ENCODE peak calls at places on chromosomes 3 and 15, in seven cellular contexts. P is sigmoid colon, U is K562, E is upper lobe of left lung, K is HCT116, H is stomach, R is suprapubic skin. T is an unnamed sample.

GRCh38 chr3:108175352-108175751 is 46.9 kb downstream of the IFT57 start:
- DNase-seq in P (no peak), H (no peak), K (no peak), R (no peak), U (no peak), E (no peak), T (no peak)

GRCh38 chr3:14548321-14548729 is 8.2 kb upstream of the GRIP2 start:
- DNase-seq in K (peak), U (peak), E (peak), H (peak), P (peak), R (no peak), T (no peak)

GRCh38 chr3:129505341-129505740 is 23.1 kb upstream of the RHO start:
- DNase-seq in P (no peak), U (no peak), E (no peak), H (no peak), K (no peak), R (no peak), T (no peak)

GRCh38 chr3:196981657-196982056 is 13.0 kb upstream of the PIGZ start:
- DNase-seq in H (no peak), R (peak), P (no peak), U (no peak), K (no peak), E (no peak), T (no peak)

GRCh38 chr15:66581972-66582537 is 16.3 kb upstream of the LCTL start:
- DNase-seq in H (no peak), P (no peak), E (no peak), U (peak), R (no peak), K (no peak), T (no peak)

GRCh38 chr3:194206375-194206774 is 70.4 kb downstream of the HES1 start:
- DNase-seq in E (peak), U (no peak), R (peak), K (no peak), H (no peak), P (peak), T (peak)

GRCh38 chr3:27431116-27431515 is 53.1 kb downstream of the SLC4A7 start:
- DNase-seq in U (no peak), E (peak), R (no peak), H (peak), P (peak), K (peak), T (no peak)

GRCh38 chr3:162376761-162377160 is 880.2 kb downstream of the OTOL1 start:
- DNase-seq in P (no peak), R (no peak), E (no peak), H (no peak), U (no peak), K (no peak), T (no peak)

GRCh38 chr15:96703087-96703486 is 372.6 kb downstream of the NR2F2 start:
- DNase-seq in H (no peak), K (no peak), E (no peak), U (no peak), R (no peak), P (no peak), T (no peak)

GRCh38 chr3:44993471-44994205 is 17.6 kb downstream of the EXOSC7 start:
- DNase-seq in K (no peak), R (no peak), P (peak), H (no peak), U (no peak), E (no peak), T (no peak)

GRCh38 chr3:89314454-89314853 is 207.0 kb downstream of the EPHA3 start:
- DNase-seq in K (no peak), P (no peak), U (no peak), E (no peak), R (no peak), H (no peak), T (no peak)

GRCh38 chr3:161413127-161413854 is 42.0 kb upstream of the SPTSSB start:
- DNase-seq in U (no peak), R (peak), E (no peak), K (no peak), P (no peak), H (peak), T (peak)

GRCh38 chr3:36804295-36805055 is 40.1 kb upstream of the DCLK3 start:
- DNase-seq in U (no peak), P (no peak), K (no peak), E (no peak), H (no peak), R (no peak), T (no peak)

GRCh38 chr3:179474480-179474879 is 23.2 kb upstream of the GNB4 start:
- DNase-seq in U (no peak), H (no peak), E (no peak), P (no peak), K (no peak), R (no peak), T (no peak)

GRCh38 chr3:31358473-31359075 is 174.2 kb upstream of the STT3B start:
- DNase-seq in H (no peak), E (no peak), U (no peak), K (no peak), R (no peak), P (no peak), T (no peak)

GRCh38 chr3:55765398-55765797 is 278.3 kb upstream of the WNT5A start:
- DNase-seq in P (no peak), U (no peak), K (no peak), R (no peak), H (no peak), E (no peak), T (no peak)

GRCh38 chr3:47681016-47681415 is 100.7 kb downstream of the SMARCC1 start:
- DNase-seq in E (no peak), K (no peak), U (no peak), R (no peak), H (no peak), P (no peak), T (no peak)

GRCh38 chr3:97817965-97818364 is 3.8 kb upstream of the CRYBG3 start:
- DNase-seq in U (no peak), R (no peak), P (no peak), H (no peak), K (no peak), E (no peak), T (no peak)

GRCh38 chr3:195271116-195271858 is at the start of gene XXYLT1:
- DNase-seq in P (peak), R (peak), U (peak), E (peak), K (peak), H (peak), T (peak)

GRCh38 chr3:195270079-195270349 is 945 bp downstream of the XXYLT1 start:
- DNase-seq in H (no peak), P (no peak), E (no peak), R (no peak), K (no peak), U (no peak), T (no peak)

GRCh38 chr3:195271859-195272243 is 892 bp upstream of the XXYLT1 start:
- DNase-seq in K (no peak), E (no peak), U (no peak), R (no peak), P (no peak), H (no peak), T (no peak)

GRCh38 chr3:195269375-195270078 is 1.4 kb downstream of the XXYLT1 start:
- DNase-seq in R (no peak), K (no peak), H (no peak), U (no peak), P (no peak), E (no peak), T (no peak)

DNA sequence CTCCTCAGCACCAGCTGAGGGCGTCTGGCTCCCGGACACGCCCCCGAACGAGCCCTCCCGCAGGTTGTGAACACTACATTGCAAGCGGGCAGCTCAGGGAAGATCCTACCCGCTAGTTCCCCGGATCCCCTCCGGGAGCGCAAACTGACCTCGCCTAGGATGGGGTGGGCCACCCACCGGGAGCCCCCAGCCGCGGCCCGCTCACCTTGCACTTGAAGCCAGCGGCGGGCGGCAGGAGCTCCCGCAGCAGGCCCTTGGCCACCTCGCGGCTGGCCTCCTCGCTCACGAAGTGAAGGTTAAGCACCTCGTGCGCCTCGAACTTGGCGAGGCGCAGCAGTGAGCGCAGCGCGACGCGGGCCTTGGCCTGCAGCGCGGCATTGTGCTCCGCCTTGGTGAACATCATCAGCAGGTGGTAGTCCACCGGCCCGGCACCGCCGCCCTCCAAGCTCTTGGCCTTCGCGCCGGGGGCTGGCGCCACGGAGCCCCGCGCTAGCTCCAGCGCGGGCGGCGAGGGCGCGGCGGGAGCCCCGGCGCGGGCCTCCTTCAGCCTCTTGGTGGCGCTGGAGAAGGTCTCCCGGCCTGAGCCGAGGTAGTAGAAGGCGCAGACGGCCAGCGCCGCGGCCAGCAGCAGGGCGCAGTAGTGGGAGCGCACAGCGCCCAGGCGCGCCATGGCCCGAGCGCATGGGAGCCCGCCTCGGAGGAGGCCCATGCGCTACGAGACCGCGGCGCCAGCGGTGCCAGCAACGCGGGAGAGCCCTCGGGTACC is 426 bp downstream of the XXYLT1 start:
- DNase-seq in H (no peak), P (peak), K (peak), R (no peak), U (peak), E (peak), T (no peak)
- TF ChIP-seq POLR2AphosphoS5 in H (peak), P (no peak), K (peak), R (no peak), U (peak), E (no peak), T (no peak)

GRCh38 chr15:44426975-44427755 is at the start of gene CTDSPL2:
- DNase-seq in R (peak), H (peak), E (peak), U (peak), K (peak), P (peak), T (peak)
- TF ChIP-seq POLR2A in R (no peak), H (no peak), E (peak), U (peak), K (peak), P (peak), T (peak)

GRCh38 chr3:12624056-12624455 is 39.9 kb downstream of the RAF1 start:
- DNase-seq in U (no peak), P (no peak), R (no peak), K (no peak), H (no peak), E (no peak), T (no peak)
- H3K4me3 ChIP-seq in U (no peak), P (no peak), R (no peak), K (no peak), H (no peak), E (no peak), T (no peak)

GRCh38 chr15:59237119-59237853 is 30.6 kb downstream of the LDHAL6B start:
- DNase-seq in P (no peak), H (no peak), K (no peak), E (no peak), U (no peak), R (no peak), T (no peak)
- TF ChIP-seq POLR2AphosphoS5 in P (no peak), H (no peak), K (no peak), E (no peak), U (no peak), R (no peak), T (no peak)

T was measured in breast epithelium.